ENCODE peak calls at places on chromosomes 16 and 17, in seven cellular contexts. One of them, this sample, is unnamed.

GRCh38 chr17:57832711-57833596 is 16.9 kb downstream of the MRPS23 start:
- DNase-seq in HCT116: peak
- DNase-seq in sigmoid colon: peak
- DNase-seq in breast epithelium: peak
- DNase-seq in endothelial cell of umbilical vein: peak
- DNase-seq in transverse colon: peak
- DNase-seq in suprapubic skin: no peak
- DNase-seq in this sample: peak

GRCh38 chr17:81044764-81045589 is 10.0 kb downstream of the BAIAP2 start:
- DNase-seq in endothelial cell of umbilical vein: peak
- DNase-seq in sigmoid colon: peak
- DNase-seq in HCT116: no peak
- DNase-seq in transverse colon: peak
- DNase-seq in suprapubic skin: peak
- DNase-seq in breast epithelium: peak
- DNase-seq in this sample: peak

GRCh38 chr17:31293586-31293985 is 3.5 kb downstream of the OMG start:
- DNase-seq in HCT116: no peak
- DNase-seq in transverse colon: no peak
- DNase-seq in sigmoid colon: no peak
- DNase-seq in suprapubic skin: no peak
- DNase-seq in breast epithelium: no peak
- DNase-seq in endothelial cell of umbilical vein: no peak
- DNase-seq in this sample: no peak

GRCh38 chr17:77815127-77815905 is 143.2 kb upstream of the TNRC6C start:
- DNase-seq in transverse colon: no peak
- DNase-seq in suprapubic skin: no peak
- DNase-seq in sigmoid colon: peak
- DNase-seq in endothelial cell of umbilical vein: no peak
- DNase-seq in breast epithelium: no peak
- DNase-seq in HCT116: no peak
- DNase-seq in this sample: peak

GRCh38 chr16:67562918-67563707 is 787 bp downstream of the CTCF start:
- DNase-seq in HCT116: peak
- DNase-seq in sigmoid colon: peak
- DNase-seq in breast epithelium: no peak
- DNase-seq in endothelial cell of umbilical vein: peak
- DNase-seq in transverse colon: peak
- DNase-seq in suprapubic skin: peak
- DNase-seq in this sample: peak

GRCh38 chr17:7014995-7015586 is 2.7 kb downstream of the RNASEK start:
- DNase-seq in suprapubic skin: peak
- DNase-seq in HCT116: no peak
- DNase-seq in breast epithelium: no peak
- DNase-seq in sigmoid colon: no peak
- DNase-seq in endothelial cell of umbilical vein: no peak
- DNase-seq in transverse colon: peak
- DNase-seq in this sample: no peak

GRCh38 chr16:24610421-24610765 is 71.0 kb downstream of the RBBP6 start:
- DNase-seq in suprapubic skin: no peak
- DNase-seq in transverse colon: peak
- DNase-seq in sigmoid colon: no peak
- DNase-seq in endothelial cell of umbilical vein: peak
- DNase-seq in breast epithelium: no peak
- DNase-seq in HCT116: no peak
- DNase-seq in this sample: peak

GRCh38 chr16:13377143-13377542 is 475.7 kb downstream of the SHISA9 start:
- DNase-seq in endothelial cell of umbilical vein: no peak
- DNase-seq in sigmoid colon: no peak
- DNase-seq in breast epithelium: no peak
- DNase-seq in transverse colon: no peak
- DNase-seq in HCT116: no peak
- DNase-seq in suprapubic skin: no peak
- DNase-seq in this sample: no peak

GRCh38 chr17:61139219-61139618 is 260.4 kb upstream of the TBX2 start:
- DNase-seq in transverse colon: peak
- DNase-seq in breast epithelium: no peak
- DNase-seq in sigmoid colon: no peak
- DNase-seq in endothelial cell of umbilical vein: no peak
- DNase-seq in HCT116: no peak
- DNase-seq in suprapubic skin: no peak
- DNase-seq in this sample: peak

GRCh38 chr17:46768540-46768870 is 50.0 kb downstream of the WNT3 start:
- DNase-seq in sigmoid colon: no peak
- DNase-seq in endothelial cell of umbilical vein: no peak
- DNase-seq in HCT116: no peak
- DNase-seq in breast epithelium: no peak
- DNase-seq in transverse colon: no peak
- DNase-seq in suprapubic skin: peak
- DNase-seq in this sample: no peak

GRCh38 chr17:35079547-35079946 is 16.0 kb upstream of the RFFL start:
- DNase-seq in endothelial cell of umbilical vein: no peak
- DNase-seq in HCT116: no peak
- DNase-seq in sigmoid colon: no peak
- DNase-seq in breast epithelium: no peak
- DNase-seq in transverse colon: no peak
- DNase-seq in suprapubic skin: no peak
- DNase-seq in this sample: no peak

GRCh38 chr17:48985436-48986245 is 11.5 kb upstream of the IGF2BP1 start:
- DNase-seq in suprapubic skin: no peak
- DNase-seq in breast epithelium: no peak
- DNase-seq in sigmoid colon: no peak
- DNase-seq in endothelial cell of umbilical vein: no peak
- DNase-seq in HCT116: no peak
- DNase-seq in transverse colon: no peak
- DNase-seq in this sample: no peak

GRCh38 chr17:31499771-31500554 is 108.5 kb downstream of the RAB11FIP4 start:
- DNase-seq in endothelial cell of umbilical vein: no peak
- DNase-seq in HCT116: peak
- DNase-seq in sigmoid colon: no peak
- DNase-seq in transverse colon: peak
- DNase-seq in suprapubic skin: no peak
- DNase-seq in breast epithelium: peak
- DNase-seq in this sample: peak

GRCh38 chr17:69997332-69997731 is 77.7 kb upstream of the KCNJ16 start:
- DNase-seq in suprapubic skin: no peak
- DNase-seq in sigmoid colon: no peak
- DNase-seq in transverse colon: no peak
- DNase-seq in breast epithelium: no peak
- DNase-seq in HCT116: no peak
- DNase-seq in endothelial cell of umbilical vein: peak
- DNase-seq in this sample: no peak

GRCh38 chr17:82076018-82076784 is 10.6 kb upstream of the DUS1L start:
- DNase-seq in sigmoid colon: no peak
- DNase-seq in suprapubic skin: no peak
- DNase-seq in HCT116: no peak
- DNase-seq in endothelial cell of umbilical vein: no peak
- DNase-seq in transverse colon: no peak
- DNase-seq in breast epithelium: no peak
- DNase-seq in this sample: no peak

GRCh38 chr17:69761767-69762321 is 313.2 kb upstream of the KCNJ16 start:
- DNase-seq in suprapubic skin: no peak
- DNase-seq in endothelial cell of umbilical vein: peak
- DNase-seq in transverse colon: no peak
- DNase-seq in breast epithelium: no peak
- DNase-seq in HCT116: no peak
- DNase-seq in sigmoid colon: no peak
- DNase-seq in this sample: no peak

GRCh38 chr16:74724820-74725549 is 24.3 kb upstream of the MLKL start:
- DNase-seq in suprapubic skin: no peak
- DNase-seq in transverse colon: no peak
- DNase-seq in endothelial cell of umbilical vein: no peak
- DNase-seq in HCT116: no peak
- DNase-seq in sigmoid colon: no peak
- DNase-seq in breast epithelium: no peak
- DNase-seq in this sample: no peak

GRCh38 chr16:82653550-82654511 is 27.1 kb downstream of the CDH13 start:
- DNase-seq in endothelial cell of umbilical vein: peak
- DNase-seq in HCT116: peak
- DNase-seq in sigmoid colon: peak
- DNase-seq in transverse colon: no peak
- DNase-seq in breast epithelium: no peak
- DNase-seq in suprapubic skin: no peak
- DNase-seq in this sample: no peak

GRCh38 chr17:60559995-60560859 is 34.2 kb upstream of the APPBP2 start:
- DNase-seq in sigmoid colon: no peak
- DNase-seq in HCT116: no peak
- DNase-seq in endothelial cell of umbilical vein: no peak
- DNase-seq in breast epithelium: no peak
- DNase-seq in transverse colon: no peak
- DNase-seq in suprapubic skin: no peak
- DNase-seq in this sample: no peak

GRCh38 chr16:8845699-8846298 is 23.0 kb downstream of the CARHSP1 start:
- DNase-seq in endothelial cell of umbilical vein: no peak
- DNase-seq in suprapubic skin: no peak
- DNase-seq in HCT116: no peak
- DNase-seq in breast epithelium: no peak
- DNase-seq in sigmoid colon: no peak
- DNase-seq in transverse colon: no peak
- DNase-seq in this sample: peak

GRCh38 chr16:83355570-83356218 is 452.1 kb upstream of the HSBP1 start:
- DNase-seq in transverse colon: no peak
- DNase-seq in sigmoid colon: no peak
- DNase-seq in endothelial cell of umbilical vein: no peak
- DNase-seq in suprapubic skin: no peak
- DNase-seq in breast epithelium: no peak
- DNase-seq in HCT116: no peak
- DNase-seq in this sample: no peak

DNA sequence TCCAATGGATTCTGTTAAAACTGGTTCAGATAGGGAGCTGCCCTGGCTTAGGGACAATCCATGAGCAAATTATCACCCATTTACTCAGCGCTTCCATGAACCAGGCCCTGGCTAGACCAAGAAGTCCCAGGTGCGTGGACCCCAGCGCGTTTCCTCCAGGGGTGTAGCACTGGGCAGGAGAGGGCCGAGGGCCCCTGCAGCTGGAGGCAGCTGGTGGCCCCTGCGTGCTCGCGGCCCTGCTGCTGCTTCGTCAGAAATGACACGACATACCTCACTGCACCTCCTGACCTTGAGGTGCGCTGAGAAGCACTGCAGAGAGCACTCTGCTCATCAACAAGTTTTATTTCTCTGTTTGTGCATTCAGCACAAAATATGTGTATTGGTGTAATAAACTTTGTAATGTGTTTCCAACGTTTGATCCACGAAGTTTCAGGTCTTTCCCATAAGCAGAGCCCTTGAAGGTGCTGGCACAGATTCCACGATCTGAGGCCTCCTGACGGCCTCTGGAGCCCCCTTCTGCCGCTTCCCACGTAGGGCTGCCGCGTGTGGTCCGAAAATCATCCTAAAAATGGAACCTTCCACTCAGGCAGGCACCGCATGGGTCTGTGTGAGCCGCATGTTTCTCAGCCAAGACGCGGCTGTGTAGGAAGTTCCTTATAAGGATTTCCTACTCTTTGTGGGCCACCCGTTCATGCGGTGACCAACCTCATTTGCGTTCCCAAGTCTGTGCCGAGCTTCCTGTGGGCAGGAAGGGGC is 50.8 kb upstream of the ZCCHC14 start:
- DNase-seq in HCT116: no peak
- DNase-seq in suprapubic skin: no peak
- DNase-seq in transverse colon: no peak
- DNase-seq in breast epithelium: no peak
- DNase-seq in sigmoid colon: no peak
- DNase-seq in endothelial cell of umbilical vein: no peak
- DNase-seq in this sample: no peak
- TF ChIP-seq CTCF in HCT116: no peak
- TF ChIP-seq CTCF in suprapubic skin: no peak
- TF ChIP-seq CTCF in transverse colon: no peak
- TF ChIP-seq CTCF in breast epithelium: no peak
- TF ChIP-seq CTCF in sigmoid colon: no peak
- TF ChIP-seq CTCF in endothelial cell of umbilical vein: no peak
- TF ChIP-seq CTCF in this sample: no peak

GRCh38 chr17:54256530-54256929 is 433.8 kb downstream of the KIF2B start:
- DNase-seq in suprapubic skin: no peak
- DNase-seq in breast epithelium: no peak
- DNase-seq in transverse colon: no peak
- DNase-seq in endothelial cell of umbilical vein: no peak
- DNase-seq in sigmoid colon: no peak
- DNase-seq in HCT116: no peak
- DNase-seq in this sample: no peak

GRCh38 chr17:54261465-54261864 is 438.7 kb downstream of the KIF2B start:
- DNase-seq in sigmoid colon: no peak
- DNase-seq in endothelial cell of umbilical vein: no peak
- DNase-seq in HCT116: no peak
- DNase-seq in transverse colon: no peak
- DNase-seq in breast epithelium: no peak
- DNase-seq in suprapubic skin: no peak
- DNase-seq in this sample: no peak

GRCh38 chr17:54257440-54257839 is 434.7 kb downstream of the KIF2B start:
- DNase-seq in suprapubic skin: no peak
- DNase-seq in HCT116: no peak
- DNase-seq in endothelial cell of umbilical vein: no peak
- DNase-seq in breast epithelium: no peak
- DNase-seq in sigmoid colon: no peak
- DNase-seq in transverse colon: no peak
- DNase-seq in this sample: no peak
- TF ChIP-seq POLR2AphosphoS5 in suprapubic skin: no peak
- TF ChIP-seq POLR2AphosphoS5 in HCT116: no peak
- TF ChIP-seq POLR2AphosphoS5 in endothelial cell of umbilical vein: no peak
- TF ChIP-seq POLR2AphosphoS5 in breast epithelium: no peak
- TF ChIP-seq POLR2AphosphoS5 in sigmoid colon: no peak
- TF ChIP-seq POLR2AphosphoS5 in transverse colon: no peak
- TF ChIP-seq POLR2AphosphoS5 in this sample: no peak

GRCh38 chr17:1229891-1230571 is 40.2 kb upstream of the BHLHA9 start:
- DNase-seq in suprapubic skin: no peak
- DNase-seq in endothelial cell of umbilical vein: no peak
- DNase-seq in sigmoid colon: no peak
- DNase-seq in breast epithelium: no peak
- DNase-seq in HCT116: no peak
- DNase-seq in transverse colon: peak
- DNase-seq in this sample: no peak
- H3K27ac ChIP-seq in suprapubic skin: peak
- H3K27ac ChIP-seq in endothelial cell of umbilical vein: no peak
- H3K27ac ChIP-seq in sigmoid colon: peak
- H3K27ac ChIP-seq in breast epithelium: peak
- H3K27ac ChIP-seq in HCT116: no peak
- H3K27ac ChIP-seq in transverse colon: peak
- H3K27ac ChIP-seq in this sample: peak

GRCh38 chr17:42018988-42019387 is 902 bp upstream of the NKIRAS2 start:
- DNase-seq in endothelial cell of umbilical vein: no peak
- DNase-seq in breast epithelium: no peak
- DNase-seq in suprapubic skin: no peak
- DNase-seq in HCT116: no peak
- DNase-seq in transverse colon: no peak
- DNase-seq in sigmoid colon: no peak
- DNase-seq in this sample: no peak

GRCh38 chr17:42016411-42016831 is 818 bp downstream of the DNAJC7 start:
- DNase-seq in transverse colon: no peak
- DNase-seq in suprapubic skin: no peak
- DNase-seq in breast epithelium: no peak
- DNase-seq in HCT116: no peak
- DNase-seq in endothelial cell of umbilical vein: peak
- DNase-seq in sigmoid colon: no peak
- DNase-seq in this sample: peak

GRCh38 chr17:42017866-42018200 is 594 bp upstream of the DNAJC7 start:
- DNase-seq in suprapubic skin: no peak
- DNase-seq in endothelial cell of umbilical vein: no peak
- DNase-seq in transverse colon: no peak
- DNase-seq in breast epithelium: no peak
- DNase-seq in sigmoid colon: no peak
- DNase-seq in HCT116: no peak
- DNase-seq in this sample: peak

GRCh38 chr17:42018339-42018738 is 1.1 kb upstream of the DNAJC7 start:
- DNase-seq in sigmoid colon: no peak
- DNase-seq in endothelial cell of umbilical vein: no peak
- DNase-seq in suprapubic skin: no peak
- DNase-seq in HCT116: no peak
- DNase-seq in breast epithelium: no peak
- DNase-seq in transverse colon: no peak
- DNase-seq in this sample: peak

GRCh38 chr17:42016952-42017865 is at the start of gene DNAJC7:
- DNase-seq in sigmoid colon: peak
- DNase-seq in endothelial cell of umbilical vein: peak
- DNase-seq in transverse colon: peak
- DNase-seq in suprapubic skin: peak
- DNase-seq in HCT116: peak
- DNase-seq in breast epithelium: peak
- DNase-seq in this sample: peak
- TF ChIP-seq CTCF in sigmoid colon: no peak
- TF ChIP-seq CTCF in endothelial cell of umbilical vein: no peak
- TF ChIP-seq CTCF in transverse colon: no peak
- TF ChIP-seq CTCF in suprapubic skin: no peak
- TF ChIP-seq CTCF in HCT116: no peak
- TF ChIP-seq CTCF in breast epithelium: no peak
- TF ChIP-seq CTCF in this sample: peak

This sample was measured in spleen.